ENCODE peak calls at places on chromosomes 7 and 10, in seven cellular contexts. B, A, E, L, S, G and U are unnamed samples.

GRCh38 chr7:29641651-29642050 is 78.0 kb downstream of the PRR15 start:
- DNase-seq in L (no peak), B (no peak), E (no peak), G (no peak), S (no peak), A (no peak), U (no peak)

GRCh38 chr7:45897042-45897690 is 8.9 kb downstream of the IGFBP1 start:
- DNase-seq in B (peak), E (no peak), L (no peak), S (no peak), G (no peak), A (peak), U (no peak)

GRCh38 chr10:97759981-97760345 is 11.8 kb downstream of the SFRP5 start:
- DNase-seq in B (no peak), L (no peak), E (no peak), G (no peak), S (no peak), A (no peak), U (no peak)

GRCh38 chr7:106823631-106824030 is 41.5 kb upstream of the PIK3CG start:
- DNase-seq in A (no peak), L (no peak), G (peak), B (no peak), E (no peak), S (no peak), U (no peak)

GRCh38 chr7:142616842-142617241 is 132.4 kb upstream of the PRSS1 start:
- DNase-seq in L (no peak), G (no peak), B (no peak), E (no peak), A (no peak), S (no peak), U (no peak)

GRCh38 chr10:99967961-99968360 is 41.8 kb downstream of the DNMBP start:
- DNase-seq in E (no peak), S (no peak), A (no peak), G (no peak), B (no peak), L (no peak), U (no peak)

GRCh38 chr7:102270176-102270887 is 16.3 kb upstream of the SH2B2 start:
- DNase-seq in A (no peak), L (no peak), E (no peak), S (no peak), G (no peak), B (no peak), U (no peak)

GRCh38 chr7:100949227-100949930 is at the start of gene MUC3A:
- DNase-seq in G (no peak), A (peak), E (no peak), S (no peak), L (no peak), B (no peak), U (peak)

GRCh38 chr10:131127610-131128009 is 183.9 kb downstream of the TCERG1L start:
- DNase-seq in L (no peak), B (no peak), G (no peak), S (no peak), A (no peak), E (no peak), U (no peak)

GRCh38 chr10:93126484-93127052 is 52.9 kb downstream of the CYP26A1 start:
- DNase-seq in G (no peak), S (no peak), E (no peak), L (no peak), B (no peak), A (no peak), U (peak)

GRCh38 chr7:106515321-106515720 is 145.6 kb downstream of the CCDC71L start:
- DNase-seq in G (no peak), S (no peak), E (no peak), A (no peak), L (no peak), B (no peak), U (no peak)

GRCh38 chr10:77626266-77626935 is 11.2 kb downstream of the KCNMA1 start:
- DNase-seq in G (no peak), L (no peak), B (no peak), A (peak), S (no peak), E (no peak), U (no peak)

GRCh38 chr10:36493511-36493880 is 631.9 kb upstream of the ANKRD30A start:
- DNase-seq in S (no peak), E (no peak), L (no peak), G (no peak), A (peak), B (no peak), U (no peak)

GRCh38 chr7:42805601-42806000 is 106.3 kb downstream of the C7orf25 start:
- DNase-seq in S (no peak), B (no peak), L (no peak), A (no peak), E (no peak), G (no peak), U (no peak)

GRCh38 chr7:24024689-24025088 is 259.3 kb upstream of the NPY start:
- DNase-seq in L (no peak), G (peak), B (no peak), A (no peak), E (no peak), S (no peak), U (no peak)

GRCh38 chr10:10533417-10533816 is 484.3 kb upstream of the CELF2 start:
- DNase-seq in L (no peak), G (no peak), A (peak), B (no peak), S (no peak), E (no peak), U (no peak)

GRCh38 chr7:38796636-38797501 is 112.1 kb downstream of the VPS41 start:
- DNase-seq in A (peak), B (peak), L (no peak), S (peak), G (peak), E (peak), U (peak)

GRCh38 chr7:75727881-75728592 is 10.7 kb downstream of the HIP1 start:
- DNase-seq in B (no peak), S (no peak), G (no peak), A (no peak), E (peak), L (no peak), U (peak)